ENCODE peak calls at places on chromosomes 6 and 20, in five cellular contexts. W is retinal pigment epithelial cell, N is cardiac fibroblast, D is GM12864, O is GM13977. T is an unnamed sample.

GRCh38 chr6:46011241-46012085 is 4.2 kb downstream of the CLIC5 start:
- DNase-seq in W (no peak), N (no peak), O (peak; percentile 82), D (peak; percentile 80), T (peak; percentile 88)

GRCh38 chr6:15451738-15452137 is 205.9 kb downstream of the JARID2 start:
- DNase-seq in D (no peak), O (no peak), N (no peak), W (no peak), T (no peak)

GRCh38 chr6:33418690-33419291 is 884 bp upstream of the CUTA start:
- DNase-seq in O (peak; percentile 45), D (no peak), N (peak; percentile 41), W (no peak), T (peak; percentile 34)

GRCh38 chr20:64049060-64049886 is at the start of gene SOX18:
- DNase-seq in O (peak; percentile 74), N (peak; percentile 56), D (no peak), W (no peak), T (peak; percentile 69)

GRCh38 chr6:100176321-100176950 is 182.4 kb upstream of the MCHR2 start:
- DNase-seq in N (peak; percentile 69), W (peak; percentile 48), O (no peak), D (no peak), T (no peak)

GRCh38 chr20:62401331-62401779 is 5.7 kb downstream of the CABLES2 start:
- DNase-seq in W (no peak), D (no peak), O (no peak), N (no peak), T (no peak)

GRCh38 chr6:12963566-12963965 is 247.0 kb downstream of the PHACTR1 start:
- DNase-seq in D (no peak), W (no peak), N (no peak), O (no peak), T (no peak)

GRCh38 chr6:13538084-13538483 is 36.3 kb upstream of the SIRT5 start:
- DNase-seq in N (peak; percentile 84), D (no peak), O (peak; percentile 75), W (no peak), T (peak; percentile 73)

GRCh38 chr6:53517021-53517420 is 27.9 kb downstream of the GCLC start:
- DNase-seq in O (no peak), D (no peak), N (no peak), W (no peak), T (no peak)

GRCh38 chr20:23884136-23884770 is 4.7 kb upstream of the CST5 start:
- DNase-seq in W (no peak), D (no peak), N (no peak), O (no peak), T (no peak)

GRCh38 chr6:128519931-128520435 is 416 bp downstream of the PTPRK start:
- DNase-seq in D (no peak), O (peak; percentile 19), N (no peak), W (no peak), T (peak; percentile 37)

GRCh38 chr6:10413850-10414765 is 766 bp downstream of the TFAP2A start:
- DNase-seq in W (no peak), O (no peak), N (peak; percentile 28), D (no peak), T (no peak)
- TF ChIP-seq CTCF in W (peak; percentile 27), O (no peak), N (no peak), D (no peak), T (no peak)

DNA sequence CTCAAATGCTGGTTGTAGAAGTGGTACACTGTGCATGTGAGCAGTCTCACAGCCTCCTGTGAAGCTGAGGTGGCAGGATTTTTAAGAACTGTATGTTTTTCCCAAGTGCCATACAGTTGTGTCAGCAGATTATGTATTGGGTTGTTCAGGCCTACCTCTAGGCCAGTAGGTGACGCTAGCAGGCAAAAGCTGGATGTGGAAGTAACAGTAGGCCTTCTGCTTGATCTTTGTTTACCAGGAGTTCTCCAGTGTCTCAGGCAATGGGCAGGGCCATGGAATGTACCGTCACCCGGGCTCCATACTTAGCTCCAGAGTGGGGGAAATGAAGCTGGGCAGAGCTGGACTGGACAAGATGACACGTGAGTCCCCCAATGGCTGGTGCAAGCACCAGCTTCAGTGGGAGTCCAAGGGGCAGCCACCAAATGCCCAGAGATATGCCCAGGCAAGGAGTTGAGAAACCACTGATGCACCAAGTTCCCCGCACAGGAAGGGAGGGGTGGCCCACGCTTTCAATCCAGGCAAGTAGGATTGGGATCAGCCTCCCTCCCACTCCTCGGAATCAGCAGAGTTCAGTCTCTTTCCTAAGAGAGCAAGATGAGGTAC is 289.7 kb downstream of the HTR1B start:
- DNase-seq in W (no peak), O (no peak), D (no peak), N (peak; percentile 18), T (no peak)
- TF ChIP-seq CTCF in W (no peak), O (peak; percentile 21), D (no peak), N (peak; percentile 36), T (no peak)

GRCh38 chr6:89488438-89488837 is 55.5 kb downstream of the ANKRD6 start:
- DNase-seq in D (no peak), W (no peak), O (no peak), N (no peak), T (no peak)
- TF ChIP-seq CTCF in D (no peak), W (no peak), O (no peak), N (no peak), T (no peak)

GRCh38 chr6:4894049-4894448 is 109.8 kb downstream of the RPP40 start:
- DNase-seq in N (no peak), W (no peak), D (no peak), O (no peak), T (no peak)
- TF ChIP-seq CTCF in N (no peak), W (no peak), D (no peak), O (no peak), T (no peak)

T was measured in GM20000.